ENCODE peak calls at places on chromosome 14, in eight cellular contexts. L is heart left ventricle; V is cardiac fibroblast; P is astrocyte of the cerebellum; Q is astrocyte of the spinal cord; Z is ovary; I is dorsolateral prefrontal cortex; O is CD8-positive, alpha-beta T cell. G is an unnamed sample.

GRCh38 chr14:84871734-84872133 is 658.2 kb upstream of the FLRT2 start:
- DNase-seq in I (no peak), P (no peak), O (no peak), Q (no peak), Z (no peak), L (no peak), V (no peak), G (no peak)

GRCh38 chr14:97137705-97138104 is 340.5 kb downstream of the VRK1 start:
- DNase-seq in Q (no peak), O (no peak), I (no peak), L (no peak), P (no peak), Z (no peak), V (no peak), G (no peak)

GRCh38 chr14:39581474-39581873 is 149.2 kb upstream of the FBXO33 start:
- DNase-seq in P (no peak), I (no peak), V (no peak), O (no peak), Q (peak; percentile 6), Z (no peak), L (no peak), G (no peak)

GRCh38 chr14:58955294-58955821 is 233.1 kb upstream of the DAAM1 start:
- DNase-seq in P (peak; percentile 68), V (peak; percentile 68), Z (no peak), O (no peak), I (no peak), Q (peak; percentile 56), L (no peak), G (no peak)

GRCh38 chr14:90488256-90488655 is 91.4 kb downstream of the CALM1 start:
- DNase-seq in V (no peak), Z (no peak), I (no peak), O (no peak), Q (no peak), L (no peak), P (no peak), G (no peak)

GRCh38 chr14:52015411-52016030 is 26.2 kb downstream of the RTRAF start:
- DNase-seq in I (peak; percentile 75), O (no peak), Q (peak; percentile 34), V (no peak), P (no peak), L (no peak), Z (no peak), G (no peak)

GRCh38 chr14:43795600-43796228 is 711.4 kb downstream of the FSCB start:
- DNase-seq in I (no peak), P (no peak), Z (no peak), L (no peak), Q (peak; percentile 8), O (no peak), V (peak; percentile 24), G (no peak)

GRCh38 chr14:79281244-79282199 is 929.8 kb downstream of the DIO2 start:
- DNase-seq in V (no peak), L (no peak), I (no peak), Z (no peak), Q (peak; percentile 14), P (no peak), O (no peak), G (no peak)

GRCh38 chr14:70885343-70886014 is 21.8 kb upstream of the PCNX1 start:
- DNase-seq in P (no peak), O (no peak), V (no peak), I (no peak), Q (no peak), L (no peak), Z (no peak), G (no peak)

GRCh38 chr14:101582294-101582693 is 21.0 kb downstream of the DIO3 start:
- DNase-seq in Z (no peak), L (no peak), P (no peak), O (no peak), V (no peak), Q (no peak), I (no peak), G (no peak)

GRCh38 chr14:102678394-102678793 is 85.9 kb downstream of the RCOR1 start:
- DNase-seq in O (no peak), Q (no peak), I (no peak), L (no peak), P (no peak), Z (no peak), V (no peak), G (no peak)

GRCh38 chr14:102686176-102686801 is 91.0 kb upstream of the TRAF3 start:
- DNase-seq in Q (no peak), L (no peak), O (no peak), I (no peak), V (no peak), P (no peak), Z (no peak), G (no peak)

GRCh38 chr14:102684276-102684663 is 91.8 kb downstream of the RCOR1 start:
- DNase-seq in O (no peak), Q (no peak), I (no peak), P (no peak), V (no peak), L (no peak), Z (no peak), G (no peak)

GRCh38 chr14:102688290-102688689 is 89.0 kb upstream of the TRAF3 start:
- DNase-seq in P (no peak), L (no peak), Z (no peak), V (no peak), O (no peak), Q (no peak), I (no peak), G (no peak)

DNA sequence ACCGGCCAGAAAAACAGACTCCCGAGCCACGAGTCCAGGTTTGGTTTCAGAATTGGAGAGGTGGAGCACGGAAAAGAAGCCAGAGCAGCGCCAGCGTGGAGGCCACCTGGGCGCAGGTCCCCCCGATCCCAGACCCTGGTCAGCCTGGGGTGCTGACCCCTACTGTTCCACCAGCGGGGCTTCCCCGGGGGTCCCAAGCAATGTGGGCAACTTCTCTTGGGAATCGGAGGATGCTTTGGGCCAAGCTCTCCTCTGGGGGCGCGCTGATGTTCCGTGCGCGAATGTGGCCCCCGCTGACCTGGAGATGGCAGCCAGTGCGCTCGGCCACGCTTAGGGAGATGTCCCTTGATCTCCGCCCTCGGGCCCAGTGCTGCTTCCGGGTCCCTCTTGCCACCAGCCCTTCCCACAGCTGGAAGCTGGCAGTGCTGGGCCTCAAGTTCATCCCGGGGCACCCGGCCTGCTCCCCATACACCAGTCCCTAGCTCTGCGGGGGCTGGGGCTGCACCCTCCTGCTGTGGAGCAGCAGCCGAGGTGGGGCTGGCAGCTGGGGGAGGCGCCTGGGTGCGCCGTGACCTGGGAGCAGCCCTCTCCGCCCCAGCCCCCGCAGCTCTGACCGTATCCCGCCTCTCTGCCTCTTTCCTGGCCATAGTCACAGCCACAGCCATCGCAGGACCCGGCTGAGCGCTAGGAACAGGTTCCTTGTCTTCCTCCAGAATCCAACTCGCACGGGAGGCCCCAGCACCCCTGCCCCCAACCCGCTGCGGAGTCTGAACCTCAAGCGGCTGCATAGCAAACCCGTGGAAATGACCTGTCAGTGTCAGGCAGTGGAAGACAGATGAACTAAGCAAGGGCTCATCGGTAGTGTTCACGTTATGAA is 91.2 kb downstream of the RCOR1 start:
- DNase-seq in V (no peak), Z (no peak), Q (no peak), L (no peak), O (no peak), I (no peak), P (no peak), G (no peak)
- H3K4me3 ChIP-seq in V (no peak overlapping the region), Z (no peak overlapping the region), Q (no peak overlapping the region), L (no peak overlapping the region), O (no peak overlapping the region), I (no peak overlapping the region), P (no peak overlapping the region), G (no peak overlapping the region)

DNA sequence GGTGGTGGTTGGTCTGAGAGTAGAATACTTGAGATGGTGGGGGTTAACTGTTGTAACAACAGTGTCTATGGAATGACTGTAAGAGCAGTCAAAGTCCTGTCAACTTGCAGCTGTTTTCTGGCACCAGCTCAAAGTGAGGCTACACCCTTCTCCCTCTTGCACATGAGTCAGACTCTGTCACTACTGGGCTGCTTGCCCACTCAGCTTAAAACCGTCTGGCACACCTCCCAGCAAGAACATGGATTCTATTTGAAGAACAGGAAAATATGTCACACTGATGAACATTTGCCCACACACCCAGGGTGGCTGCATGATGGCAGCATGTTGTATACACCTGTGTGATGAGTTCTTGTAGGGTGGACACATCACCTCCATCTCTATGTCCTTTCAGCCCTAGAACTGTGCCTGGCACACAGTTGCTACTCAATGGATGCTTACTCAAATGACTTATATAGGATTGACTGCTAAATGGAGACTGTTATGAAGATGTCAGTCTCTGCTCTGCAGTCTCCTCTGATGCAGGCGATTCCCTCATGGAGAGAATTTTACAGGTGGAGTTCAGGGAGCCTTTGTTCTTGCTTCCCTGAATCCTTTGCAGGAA is 19.3 kb upstream of the SERPINA6 start:
- DNase-seq in V (peak; percentile 100), P (peak; percentile 100), Q (peak; percentile 100), L (peak; percentile 82), O (no peak), Z (peak; percentile 44), I (peak; percentile 83), G (no peak)
- H3K4me3 ChIP-seq in V (no peak overlapping the region), P (no peak overlapping the region), Q (no peak overlapping the region), L (no peak overlapping the region), O (no peak overlapping the region), Z (no peak overlapping the region), I (no peak overlapping the region), G (no peak overlapping the region)

DNA sequence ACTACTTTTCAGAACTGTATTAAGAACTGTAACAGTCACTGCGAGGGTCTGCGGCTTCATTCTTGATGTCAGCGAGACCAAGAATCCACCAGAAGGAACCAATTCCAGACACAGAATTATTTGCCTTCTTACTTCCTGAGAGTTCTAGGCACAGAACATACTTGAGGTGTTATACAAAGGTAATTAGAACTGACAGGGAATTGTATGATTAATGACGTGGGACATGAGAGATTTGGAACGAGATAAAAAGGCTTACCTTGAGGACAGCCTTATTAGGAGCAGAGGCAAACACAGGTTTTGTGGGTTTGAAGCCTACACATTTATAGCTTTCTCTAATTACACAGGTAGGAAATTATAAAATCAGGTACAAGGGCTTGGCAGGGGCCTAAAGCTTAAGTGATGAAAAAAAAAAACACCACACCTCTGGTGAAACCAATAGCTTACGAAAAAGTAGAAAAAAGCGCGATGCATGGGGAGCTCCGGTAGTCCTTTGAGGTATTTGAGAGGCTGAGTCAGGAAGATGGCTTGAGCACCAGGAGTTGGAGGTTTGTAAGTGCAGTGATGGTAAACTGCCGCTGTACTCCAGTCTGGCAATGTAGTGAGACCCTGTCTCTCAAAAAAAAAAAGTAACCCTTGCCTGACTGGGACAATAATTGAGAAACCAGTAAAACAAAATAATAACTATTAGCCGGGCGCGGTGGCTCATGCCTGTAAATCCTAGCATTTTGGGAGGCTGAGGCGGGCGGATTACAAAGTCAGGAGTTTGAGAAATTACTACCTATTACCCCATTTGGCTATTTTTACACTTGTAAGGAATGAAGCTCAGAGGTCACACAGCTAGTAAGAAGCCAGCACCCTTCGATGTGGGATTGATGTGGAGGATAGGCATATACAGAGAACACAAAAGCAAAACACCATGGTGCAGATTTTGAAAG is 795 bp upstream of the ACOT2 start:
- DNase-seq in Q (peak; percentile 6), P (no peak), I (no peak), L (no peak), V (peak; percentile 39), Z (no peak), O (no peak), G (no peak)
- H3K4me3 ChIP-seq in Q (peak overlapping the region; percentile 54), P (peak overlapping the region; percentile 50), I (peak overlapping the region; percentile 65), L (peak overlapping the region; percentile 75), V (no peak overlapping the region), Z (peak overlapping the region; percentile 82), O (peak overlapping the region; percentile 84), G (peak overlapping the region; percentile 87)

DNA sequence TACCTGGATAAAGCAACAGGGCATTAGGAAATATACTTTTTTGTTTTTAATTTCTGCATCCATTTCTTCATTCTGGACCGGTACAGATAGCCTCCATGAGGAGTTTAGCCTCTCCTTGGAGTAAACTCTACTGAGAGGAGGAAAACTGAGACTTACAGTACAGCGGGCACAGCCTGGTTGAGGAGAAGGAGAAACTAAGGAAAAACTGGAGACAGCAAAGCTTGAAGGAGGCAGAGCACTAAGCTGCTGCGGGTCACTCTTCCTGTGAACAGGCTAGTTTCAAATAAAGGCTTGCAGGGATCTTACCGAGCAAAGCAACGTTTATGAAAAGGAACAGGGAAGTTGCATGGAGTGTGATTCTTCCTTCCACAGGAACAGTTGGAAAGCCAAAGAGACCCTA is 362 bp upstream of the SSTR1 start:
- DNase-seq in Q (no peak), V (peak; percentile 12), Z (no peak), P (no peak), I (no peak), O (no peak), L (no peak), G (no peak)
- H3K4me3 ChIP-seq in Q (no peak overlapping the region), V (no peak overlapping the region), Z (no peak overlapping the region), P (no peak overlapping the region), I (peak overlapping the region; percentile 44), O (no peak overlapping the region), L (peak overlapping the region; percentile 34), G (no peak overlapping the region)

G was measured in effector memory CD4-positive, alpha-beta T cell.